ENCODE peak calls at places on chromosomes 13 and 19, in four cellular contexts. One of them, this sample, is unnamed.

GRCh38 chr19:5042556-5042955 is 73.6 kb downstream of the KDM4B start:
- DNase-seq in K562: no peak
- DNase-seq in WTC11: peak; percentile 38
- DNase-seq in HepG2: no peak
- DNase-seq in this sample: no peak

GRCh38 chr13:39859898-39860297 is 204.4 kb downstream of the COG6 start:
- DNase-seq in K562: no peak
- DNase-seq in WTC11: no peak
- DNase-seq in HepG2: no peak
- DNase-seq in this sample: no peak

GRCh38 chr13:60398949-60399589 is 2.0 kb downstream of the TDRD3 start:
- DNase-seq in K562: no peak
- DNase-seq in WTC11: no peak
- DNase-seq in HepG2: no peak
- DNase-seq in this sample: no peak

GRCh38 chr13:59931621-59932020 is 232.1 kb downstream of the DIAPH3 start:
- DNase-seq in K562: no peak
- DNase-seq in WTC11: no peak
- DNase-seq in HepG2: no peak
- DNase-seq in this sample: no peak

GRCh38 chr19:3565177-3565576 is 7.6 kb upstream of the HMG20B start:
- DNase-seq in K562: no peak
- DNase-seq in WTC11: no peak
- DNase-seq in HepG2: peak; percentile 46
- DNase-seq in this sample: no peak

GRCh38 chr13:26052136-26052736 is 420 bp upstream of the SHISA2 start:
- DNase-seq in K562: no peak
- DNase-seq in WTC11: no peak
- DNase-seq in HepG2: no peak
- DNase-seq in this sample: no peak

GRCh38 chr19:4357095-4357797 is 13.9 kb downstream of the MPND start:
- DNase-seq in K562: no peak
- DNase-seq in WTC11: no peak
- DNase-seq in HepG2: no peak
- DNase-seq in this sample: no peak

GRCh38 chr13:24747248-24748151 is 16.5 kb upstream of the RNF17 start:
- DNase-seq in K562: no peak
- DNase-seq in WTC11: peak; percentile 61
- DNase-seq in HepG2: no peak
- DNase-seq in this sample: no peak

GRCh38 chr19:27734496-27735220 is 1478.3 kb downstream of the UQCRFS1 start:
- DNase-seq in K562: no peak
- DNase-seq in WTC11: no peak
- DNase-seq in HepG2: no peak
- DNase-seq in this sample: no peak

GRCh38 chr19:56958428-56958827 is 117.9 kb upstream of the PEG3 start:
- DNase-seq in K562: no peak
- DNase-seq in WTC11: no peak
- DNase-seq in HepG2: no peak
- DNase-seq in this sample: no peak

GRCh38 chr13:65378943-65379519 is 1851.1 kb downstream of the PCDH9 start:
- DNase-seq in K562: no peak
- DNase-seq in WTC11: no peak
- DNase-seq in HepG2: no peak
- DNase-seq in this sample: peak; percentile 49

GRCh38 chr13:39530996-39531395 is 72.0 kb downstream of the LHFPL6 start:
- DNase-seq in K562: no peak
- DNase-seq in WTC11: no peak
- DNase-seq in HepG2: no peak
- DNase-seq in this sample: no peak

GRCh38 chr19:37963190-37963947 is 56.4 kb downstream of the SIPA1L3 start:
- DNase-seq in K562: no peak
- DNase-seq in WTC11: no peak
- DNase-seq in HepG2: peak; percentile 28
- DNase-seq in this sample: no peak

GRCh38 chr13:22926176-22927007 is 254.4 kb upstream of the SGCG start:
- DNase-seq in K562: peak; percentile 87
- DNase-seq in WTC11: peak; percentile 79
- DNase-seq in HepG2: no peak
- DNase-seq in this sample: no peak

DNA sequence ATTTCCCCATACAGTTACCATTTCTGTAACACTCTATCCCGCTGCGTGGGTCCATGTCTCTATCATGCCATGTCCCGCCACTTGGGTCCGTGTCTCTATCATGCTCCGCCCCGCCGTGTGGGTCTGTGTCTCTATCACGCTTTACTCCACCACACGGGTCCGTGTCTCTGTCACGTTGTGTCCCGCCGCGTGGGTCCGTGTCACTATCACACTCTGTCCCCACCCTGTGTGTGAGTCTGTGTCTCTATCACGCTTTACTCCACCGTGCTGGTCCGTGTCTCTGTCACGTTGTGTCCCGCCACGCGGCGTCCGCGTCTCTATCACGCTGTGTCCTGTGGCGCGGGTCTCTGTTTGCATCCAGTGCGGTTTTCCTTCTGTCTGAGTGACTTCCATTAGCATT is 11.6 kb downstream of the ADPRHL1 start:
- DNase-seq in K562: no peak
- DNase-seq in WTC11: no peak
- DNase-seq in HepG2: no peak
- DNase-seq in this sample: no peak
- TF ChIP-seq ELF4 in K562: no peak
- TF ChIP-seq ELF4 in WTC11: no peak
- TF ChIP-seq ELF4 in HepG2: no peak
- TF ChIP-seq ELF4 in this sample: no peak

GRCh38 chr19:47186337-47187022 is 44.5 kb downstream of the BBC3 start:
- DNase-seq in K562: no peak
- DNase-seq in WTC11: no peak
- DNase-seq in HepG2: no peak
- DNase-seq in this sample: no peak

GRCh38 chr19:47187797-47188196 is 43.2 kb downstream of the BBC3 start:
- DNase-seq in K562: no peak
- DNase-seq in WTC11: no peak
- DNase-seq in HepG2: no peak
- DNase-seq in this sample: no peak

GRCh38 chr19:47187023-47187655 is 43.9 kb downstream of the BBC3 start:
- DNase-seq in K562: no peak
- DNase-seq in WTC11: no peak
- DNase-seq in HepG2: no peak
- DNase-seq in this sample: no peak

GRCh38 chr19:47188507-47189033 is 42.4 kb downstream of the BBC3 start:
- DNase-seq in K562: no peak
- DNase-seq in WTC11: no peak
- DNase-seq in HepG2: no peak
- DNase-seq in this sample: no peak

GRCh38 chr19:47190167-47190727 is 40.8 kb downstream of the BBC3 start:
- DNase-seq in K562: peak; percentile 26
- DNase-seq in WTC11: no peak
- DNase-seq in HepG2: peak; percentile 96
- DNase-seq in this sample: no peak
- TF ChIP-seq ELF4 in K562: no peak
- TF ChIP-seq ELF4 in WTC11: no peak
- TF ChIP-seq ELF4 in HepG2: no peak
- TF ChIP-seq ELF4 in this sample: no peak

DNA sequence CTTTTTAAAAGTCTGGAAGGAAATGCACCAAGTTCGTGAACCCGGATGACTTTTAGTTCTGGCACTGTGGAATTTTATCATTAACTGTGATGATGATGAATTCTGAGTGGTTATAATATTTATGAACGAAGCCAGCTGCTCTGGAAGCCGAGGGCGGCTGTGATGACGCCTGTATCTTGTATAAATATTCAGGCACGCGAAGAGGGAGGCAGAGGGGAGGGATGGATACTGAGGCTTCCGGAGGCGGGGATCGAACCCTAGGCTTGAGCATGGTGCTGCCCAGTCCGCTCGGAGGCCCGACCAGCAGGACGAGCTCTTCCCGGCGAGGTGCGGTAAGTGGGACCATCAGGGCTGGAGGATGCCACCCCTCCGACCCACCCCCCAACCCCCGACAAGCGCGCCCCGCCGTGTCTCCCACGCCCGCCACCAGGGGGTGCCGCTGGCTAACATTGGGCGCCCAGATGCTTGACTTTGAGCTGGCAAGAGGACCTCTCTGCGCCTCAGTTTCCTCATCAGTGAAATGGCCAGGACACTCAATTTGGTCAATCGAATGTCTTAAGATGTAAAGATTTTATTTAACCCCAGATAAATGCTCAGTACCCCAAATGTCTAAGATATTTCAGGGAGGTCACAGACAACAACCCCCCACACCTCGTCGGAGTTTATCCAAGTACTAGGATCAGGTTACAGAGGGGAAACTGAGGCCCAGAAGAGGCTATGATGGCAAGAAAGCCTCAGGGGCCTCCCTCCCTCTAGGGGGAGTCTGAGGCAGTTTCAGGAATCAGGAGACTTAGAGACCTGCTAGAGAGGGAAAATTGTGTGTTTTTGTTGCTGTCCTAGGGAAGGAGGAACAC is 4.5 kb upstream of the RAB3A start:
- DNase-seq in K562: peak; percentile 74
- DNase-seq in WTC11: peak; percentile 74
- DNase-seq in HepG2: no peak
- DNase-seq in this sample: peak; percentile 53
- TF ChIP-seq ELF4 in K562: no peak
- TF ChIP-seq ELF4 in WTC11: no peak
- TF ChIP-seq ELF4 in HepG2: no peak
- TF ChIP-seq ELF4 in this sample: no peak

GRCh38 chr19:12730054-12730453 is 4.4 kb downstream of the TRIR start:
- DNase-seq in K562: no peak
- DNase-seq in WTC11: no peak
- DNase-seq in HepG2: no peak
- DNase-seq in this sample: no peak

GRCh38 chr19:12726988-12727316 is 3.2 kb upstream of the TNPO2 start:
- DNase-seq in K562: no peak
- DNase-seq in WTC11: no peak
- DNase-seq in HepG2: no peak
- DNase-seq in this sample: no peak

GRCh38 chr19:12731337-12731736 is 3.1 kb downstream of the TRIR start:
- DNase-seq in K562: no peak
- DNase-seq in WTC11: no peak
- DNase-seq in HepG2: no peak
- DNase-seq in this sample: no peak

GRCh38 chr19:12723643-12724426 is at the start of gene TNPO2:
- DNase-seq in K562: peak; percentile 70
- DNase-seq in WTC11: peak; percentile 89
- DNase-seq in HepG2: peak; percentile 71
- DNase-seq in this sample: peak; percentile 71

DNA sequence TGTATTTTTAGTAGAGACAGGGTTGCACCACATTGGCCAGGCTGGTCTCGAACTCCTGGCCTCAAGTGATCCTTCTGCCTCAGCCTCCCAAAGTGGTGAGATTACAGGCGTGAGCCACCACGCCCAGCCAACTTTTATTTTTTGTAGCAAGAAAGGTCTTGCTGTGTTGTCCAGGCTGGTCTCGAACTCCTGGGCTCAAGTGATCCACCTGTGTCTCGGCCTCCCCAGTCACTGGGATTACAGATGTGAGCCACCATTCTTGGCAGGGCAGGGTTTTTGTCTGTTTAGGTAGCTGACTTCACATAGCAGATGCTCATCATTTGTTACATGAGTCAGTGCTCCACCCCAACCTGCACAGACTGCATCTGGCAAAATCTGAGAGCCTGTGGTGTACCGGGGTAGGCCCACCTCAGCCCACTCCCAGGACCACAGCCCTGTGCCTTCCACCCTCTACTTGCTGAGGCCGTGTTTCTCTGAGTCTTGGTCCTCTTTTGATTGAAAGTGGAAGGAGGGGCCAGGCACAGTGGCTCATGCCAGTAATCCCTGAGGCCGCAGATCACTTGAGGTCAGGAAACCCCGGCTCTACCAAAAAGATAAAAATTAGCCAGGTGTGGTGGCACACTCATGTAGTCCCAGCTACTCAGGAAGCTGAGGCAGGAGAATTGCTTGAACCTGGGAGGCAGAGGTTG is 4.2 kb upstream of the TNPO2 start:
- DNase-seq in K562: no peak
- DNase-seq in WTC11: no peak
- DNase-seq in HepG2: no peak
- DNase-seq in this sample: no peak
- TF ChIP-seq ELF4 in K562: no peak
- TF ChIP-seq ELF4 in WTC11: no peak
- TF ChIP-seq ELF4 in HepG2: no peak
- TF ChIP-seq ELF4 in this sample: no peak

DNA sequence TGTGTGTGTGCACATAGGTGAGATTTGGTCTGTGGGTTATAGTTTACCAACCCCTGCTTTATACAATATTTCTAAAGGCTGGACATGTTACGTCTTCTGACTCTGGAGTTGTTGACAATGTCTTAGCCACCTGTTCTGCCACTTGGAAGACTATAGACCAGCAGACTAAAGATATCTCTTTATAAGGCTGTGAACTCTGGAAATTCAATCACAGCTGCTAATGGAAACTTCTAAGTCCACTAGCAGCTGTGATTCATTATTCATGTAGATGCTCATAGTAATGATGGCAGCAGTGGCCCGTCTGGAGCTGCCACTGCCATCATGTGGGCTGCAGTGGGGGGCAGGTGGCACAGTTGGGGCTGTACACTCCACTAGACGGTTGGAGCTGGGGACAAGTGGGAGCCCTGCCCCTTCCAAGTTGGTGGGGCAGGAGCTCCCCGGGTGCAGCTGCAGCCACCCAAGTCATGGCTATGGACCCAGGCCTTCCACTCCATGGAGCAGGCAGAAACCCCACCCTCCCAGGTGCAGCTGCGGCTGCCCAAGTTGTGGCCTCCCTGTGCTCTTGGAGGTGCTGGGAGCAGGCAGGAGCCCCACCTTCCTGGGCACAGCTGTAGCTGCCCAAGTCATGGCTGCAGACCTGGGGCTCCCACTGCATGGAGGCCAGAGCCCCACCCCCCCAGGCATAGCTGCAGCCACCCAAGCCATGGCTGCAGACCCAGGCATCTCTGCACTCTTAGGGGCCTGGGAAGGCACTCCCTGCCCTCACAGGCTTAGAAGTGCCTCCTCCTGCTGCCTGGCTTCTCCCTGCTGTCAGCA is 8.8 kb downstream of the IGFL4 start:
- DNase-seq in K562: no peak
- DNase-seq in WTC11: no peak
- DNase-seq in HepG2: no peak
- DNase-seq in this sample: no peak
- TF ChIP-seq ELF4 in K562: no peak
- TF ChIP-seq ELF4 in WTC11: no peak
- TF ChIP-seq ELF4 in HepG2: no peak
- TF ChIP-seq ELF4 in this sample: no peak

GRCh38 chr19:17088552-17088951 is 13.0 kb downstream of the MYO9B start:
- DNase-seq in K562: no peak
- DNase-seq in WTC11: no peak
- DNase-seq in HepG2: no peak
- DNase-seq in this sample: no peak

GRCh38 chr19:17089238-17089637 is 13.7 kb downstream of the MYO9B start:
- DNase-seq in K562: no peak
- DNase-seq in WTC11: no peak
- DNase-seq in HepG2: no peak
- DNase-seq in this sample: no peak

GRCh38 chr19:17091758-17092333 is 16.3 kb downstream of the MYO9B start:
- DNase-seq in K562: peak; percentile 41
- DNase-seq in WTC11: no peak
- DNase-seq in HepG2: no peak
- DNase-seq in this sample: no peak

GRCh38 chr19:17092696-17093095 is 17.1 kb downstream of the MYO9B start:
- DNase-seq in K562: no peak
- DNase-seq in WTC11: no peak
- DNase-seq in HepG2: no peak
- DNase-seq in this sample: no peak

GRCh38 chr19:17090501-17091074 is 15.0 kb downstream of the MYO9B start:
- DNase-seq in K562: no peak
- DNase-seq in WTC11: no peak
- DNase-seq in HepG2: no peak
- DNase-seq in this sample: no peak
- TF ChIP-seq ELF4 in K562: no peak
- TF ChIP-seq ELF4 in WTC11: no peak
- TF ChIP-seq ELF4 in HepG2: no peak
- TF ChIP-seq ELF4 in this sample: no peak

This sample was measured in HEK293T.